ENCODE peak calls at places on chromosome 3, in six cellular contexts. O is stomach, C is T-helper 9 cell, A is EH, V is cardiac fibroblast, R is GDM1. L is an unnamed sample.

GRCh38 chr3:3179407-3180094 is at the start of gene CRBN:
- DNase-seq in O (peak), C (peak), A (peak), V (peak), R (peak), L (peak)

GRCh38 chr3:187667526-187667925 is 2.7 kb downstream of the SST start:
- DNase-seq in O (no peak), C (no peak), A (no peak), V (no peak), R (no peak), L (no peak)

GRCh38 chr3:56790016-56790950 is 11.5 kb downstream of the ARHGEF3 start:
- DNase-seq in O (no peak), C (no peak), A (no peak), V (no peak), R (peak), L (no peak)

GRCh38 chr3:134748698-134749097 is 46.4 kb upstream of the EPHB1 start:
- DNase-seq in O (no peak), C (no peak), A (no peak), V (no peak), R (no peak), L (no peak)

GRCh38 chr3:3798641-3799113 is 554 bp upstream of the LRRN1 start:
- DNase-seq in O (peak), C (no peak), A (no peak), V (no peak), R (no peak), L (peak)

GRCh38 chr3:160928183-160928718 is 172.2 kb downstream of the PPM1L start:
- DNase-seq in O (no peak), C (no peak), A (no peak), V (no peak), R (no peak), L (no peak)

GRCh38 chr3:132399054-132399929 is 18.0 kb upstream of the DNAJC13 start:
- DNase-seq in O (no peak), C (no peak), A (peak), V (peak), R (peak), L (peak)

GRCh38 chr3:127053979-127054378 is 71.1 kb downstream of the PLXNA1 start:
- DNase-seq in O (no peak), C (no peak), A (no peak), V (no peak), R (no peak), L (no peak)

GRCh38 chr3:100257601-100258000 is 3.2 kb upstream of the TBC1D23 start:
- DNase-seq in O (no peak), C (no peak), A (peak), V (no peak), R (no peak), L (no peak)

GRCh38 chr3:38487323-38487722 is 8.8 kb upstream of the EXOG start:
- DNase-seq in O (no peak), C (no peak), A (no peak), V (no peak), R (no peak), L (no peak)

GRCh38 chr3:86988235-86988634 is 2.7 kb downstream of the VGLL3 start:
- DNase-seq in O (no peak), C (no peak), A (peak), V (peak), R (no peak), L (no peak)